ENCODE peak calls at places on chromosomes 12 and 14, in seven cellular contexts. O is HepG2, Y is HCT116, X is SK-N-SH, R is H1, D is GM12878, H is K562. C is an unnamed sample.

GRCh38 chr12:124678421-124678893 is 111.0 kb upstream of the NCOR2 start:
- DNase-seq in O (no peak), Y (no peak), X (peak; percentile 57), R (no peak), D (no peak), H (no peak), C (no peak)

GRCh38 chr14:66596241-66596985 is 88.5 kb downstream of the GPHN start:
- DNase-seq in O (no peak), Y (no peak), X (no peak), R (no peak), D (no peak), H (no peak), C (no peak)

GRCh38 chr12:57244306-57244696 is 6.7 kb downstream of the STAC3 start:
- DNase-seq in O (no peak), Y (no peak), X (no peak), R (no peak), D (no peak), H (no peak), C (no peak)

GRCh38 chr14:61502459-61503093 is 181.2 kb downstream of the PRKCH start:
- DNase-seq in O (no peak), Y (no peak), X (no peak), R (peak; percentile 53), D (no peak), H (no peak), C (no peak)

GRCh38 chr12:100845095-100845494 is 50.5 kb downstream of the ANO4 start:
- DNase-seq in O (peak; percentile 1), Y (peak; percentile 8), X (no peak), R (no peak), D (no peak), H (no peak), C (no peak)

GRCh38 chr12:62291888-62292760 is 31.9 kb downstream of the USP15 start:
- DNase-seq in O (peak; percentile 9), Y (no peak), X (no peak), R (no peak), D (no peak), H (no peak), C (no peak)

GRCh38 chr12:52975820-52976573 is 27.1 kb downstream of the KRT18 start:
- DNase-seq in O (peak; percentile 68), Y (peak; percentile 73), X (no peak), R (no peak), D (no peak), H (no peak), C (peak; percentile 93)

GRCh38 chr14:83251402-83251801 is 1717.7 kb upstream of the SEL1L start:
- DNase-seq in O (no peak), Y (no peak), X (no peak), R (no peak), D (no peak), H (no peak), C (no peak)

GRCh38 chr12:41769810-41770209 is 374.9 kb downstream of the GXYLT1 start:
- DNase-seq in O (no peak), Y (no peak), X (no peak), R (no peak), D (no peak), H (no peak), C (no peak)

GRCh38 chr12:116010467-116010866 is 267.0 kb downstream of the MED13L start:
- DNase-seq in O (no peak), Y (no peak), X (no peak), R (no peak), D (no peak), H (no peak), C (no peak)

GRCh38 chr14:26008290-26008689 is 589.5 kb downstream of the NOVA1 start:
- DNase-seq in O (no peak), Y (no peak), X (peak; percentile 0), R (peak; percentile 15), D (no peak), H (no peak), C (no peak)

GRCh38 chr12:115468087-115468510 is 784.1 kb upstream of the TBX3 start:
- DNase-seq in O (peak; percentile 88), Y (no peak), X (no peak), R (no peak), D (no peak), H (no peak), C (peak; percentile 63)

GRCh38 chr14:69827560-69827959 is 30.5 kb upstream of the SLC10A1 start:
- DNase-seq in O (no peak), Y (no peak), X (no peak), R (no peak), D (no peak), H (no peak), C (no peak)

GRCh38 chr12:110661337-110661972 is 27.5 kb downstream of the HVCN1 start:
- DNase-seq in O (no peak), Y (no peak), X (no peak), R (no peak), D (peak; percentile 92), H (no peak), C (no peak)

GRCh38 chr12:132116709-132117557 is 27.2 kb downstream of the DDX51 start:
- DNase-seq in O (no peak), Y (no peak), X (no peak), R (no peak), D (no peak), H (no peak), C (no peak)
- TF ChIP-seq JUND in O (no peak), Y (no peak), X (no peak), R (no peak), D (no peak), H (no peak), C (no peak)

GRCh38 chr12:10551375-10551774 is 45.7 kb downstream of the EIF2S3B start:
- DNase-seq in O (no peak), Y (no peak), X (peak; percentile 16), R (no peak), D (no peak), H (no peak), C (no peak)
- TF ChIP-seq JUND in O (no peak), Y (no peak), X (no peak), R (no peak), D (no peak), H (no peak), C (no peak)

GRCh38 chr12:106780010-106780625 is 5.6 kb downstream of the RIC8B start:
- DNase-seq in O (no peak), Y (no peak), X (peak; percentile 42), R (no peak), D (no peak), H (peak; percentile 72), C (no peak)
- TF ChIP-seq JUND in O (no peak), Y (peak; percentile 37), X (peak; percentile 81), R (no peak), D (no peak), H (peak; percentile 93), C (no peak)

GRCh38 chr14:58547649-58548048 is 90.1 kb upstream of the DACT1 start:
- DNase-seq in O (no peak), Y (no peak), X (no peak), R (no peak), D (no peak), H (no peak), C (no peak)

DNA sequence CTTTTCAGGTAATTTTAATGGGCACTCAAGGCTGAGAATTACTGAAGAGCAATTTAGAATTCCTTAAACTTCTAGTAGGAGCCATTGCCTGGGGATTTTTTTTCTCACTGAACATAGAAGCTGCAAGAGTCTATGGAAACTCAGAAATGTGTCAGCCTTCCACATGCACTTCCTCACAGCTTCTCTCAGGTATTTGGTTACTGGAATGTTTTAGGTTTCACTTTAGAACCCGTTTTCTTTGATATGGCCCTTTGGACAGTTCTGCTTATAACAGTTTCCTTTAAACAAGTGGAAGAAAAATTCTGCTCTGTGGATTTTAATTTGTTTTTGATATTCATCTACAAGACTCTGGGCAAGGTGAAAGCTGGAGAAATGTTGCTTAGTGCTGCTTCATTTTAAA is 88.4 kb upstream of the DACT1 start:
- DNase-seq in O (no peak), Y (no peak), X (no peak), R (no peak), D (no peak), H (no peak), C (no peak)
- TF ChIP-seq JUND in O (no peak), Y (no peak), X (no peak), R (no peak), D (no peak), H (no peak), C (no peak)

C was measured in T47D.